ENCODE peak calls at places on chromosomes 5 and 9, in nine cellular contexts. V, Y, K, R, T, H, O, U and F are unnamed samples.
A peak's percentile ranks its signal among the peaks of the same experiment; 100 is the strongest.

GRCh38 chr5:149773245-149774095 is 43.4 kb downstream of the PPARGC1B start:
- DNase-seq in K (no peak), H (no peak), R (no peak), Y (peak; percentile 44), T (no peak), V (no peak), O (no peak), U (no peak), F (peak; percentile 51)

GRCh38 chr5:63923914-63924313 is 38.3 kb downstream of the HTR1A start:
- DNase-seq in Y (peak; percentile 80), V (no peak), K (no peak), O (no peak), R (no peak), T (no peak), H (no peak), U (no peak), F (no peak)

GRCh38 chr9:70257991-70258691 is 637 bp upstream of the SMC5 start:
- DNase-seq in O (no peak), K (peak; percentile 64), T (peak; percentile 30), R (peak; percentile 26), U (no peak), H (peak; percentile 36), V (peak; percentile 45), Y (peak; percentile 85), F (no peak)

GRCh38 chr5:66989286-66989685 is 207.3 kb downstream of the CD180 start:
- DNase-seq in T (no peak), V (no peak), K (no peak), R (peak; percentile 45), Y (no peak), O (no peak), H (no peak), U (no peak), F (no peak)

GRCh38 chr5:66982514-66982913 is 214.1 kb downstream of the CD180 start:
- DNase-seq in V (no peak), T (no peak), H (no peak), Y (no peak), K (no peak), U (no peak), R (no peak), O (no peak), F (no peak)

GRCh38 chr5:95734156-95734555 is 3.0 kb downstream of the RHOBTB3 start:
- DNase-seq in K (no peak), T (no peak), O (no peak), V (no peak), H (no peak), Y (no peak), R (no peak), U (no peak), F (no peak)

GRCh38 chr5:76145945-76146344 is 62.8 kb downstream of the SV2C start:
- DNase-seq in O (peak; percentile 15), Y (no peak), U (no peak), R (peak; percentile 16), T (no peak), H (no peak), V (no peak), K (no peak), F (no peak)

GRCh38 chr9:123225374-123225813 is 43.0 kb downstream of the STRBP start:
- DNase-seq in Y (peak; percentile 33), U (no peak), K (no peak), H (no peak), V (no peak), R (peak; percentile 29), T (peak; percentile 20), O (no peak), F (peak; percentile 23)

GRCh38 chr9:38075272-38075671 is 6.2 kb upstream of the SHB start:
- DNase-seq in H (no peak), T (no peak), O (no peak), R (no peak), U (peak; percentile 56), V (no peak), Y (no peak), K (no peak), F (peak; percentile 87)

GRCh38 chr5:37323607-37324006 is 47.3 kb downstream of the NUP155 start:
- DNase-seq in H (no peak), Y (no peak), K (no peak), U (no peak), T (no peak), R (no peak), V (no peak), O (no peak), F (no peak)

GRCh38 chr5:14439087-14439841 is 142.3 kb upstream of the OTULINL start:
- DNase-seq in U (no peak), V (no peak), K (no peak), O (no peak), H (no peak), R (no peak), Y (no peak), T (no peak), F (no peak)

GRCh38 chr5:124905756-124906155 is 159.3 kb upstream of the ZNF608 start:
- DNase-seq in V (no peak), T (no peak), K (no peak), R (no peak), O (no peak), U (no peak), Y (no peak), H (no peak), F (no peak)

GRCh38 chr5:128764910-128765309 is 200.4 kb upstream of the SLC27A6 start:
- DNase-seq in V (no peak), U (no peak), H (no peak), O (no peak), Y (no peak), T (no peak), R (no peak), K (no peak), F (no peak)

GRCh38 chr5:94544031-94544650 is 74.3 kb downstream of the KIAA0825 start:
- DNase-seq in U (no peak), V (no peak), T (no peak), K (no peak), O (no peak), H (no peak), Y (no peak), R (no peak), F (no peak)

GRCh38 chr9:37382161-37382981 is 40.1 kb upstream of the GRHPR start:
- DNase-seq in Y (no peak), R (no peak), T (no peak), O (no peak), V (no peak), U (no peak), H (no peak), K (no peak), F (no peak)

GRCh38 chr9:130542457-130543228 is 36.7 kb upstream of the FUBP3 start:
- DNase-seq in R (no peak), O (peak; percentile 65), K (no peak), Y (no peak), T (no peak), H (no peak), V (no peak), U (no peak), F (no peak)

GRCh38 chr5:132607133-132607532 is 50.4 kb downstream of the RAD50 start:
- DNase-seq in R (no peak), K (no peak), O (no peak), U (no peak), H (no peak), T (no peak), V (no peak), Y (no peak), F (no peak)

GRCh38 chr5:132608107-132608506 is 49.9 kb upstream of the IL13 start:
- DNase-seq in T (peak; percentile 39), V (no peak), O (no peak), Y (no peak), R (no peak), H (no peak), K (no peak), U (no peak), F (no peak)

GRCh38 chr5:132611965-132612364 is 46.0 kb upstream of the IL13 start:
- DNase-seq in U (no peak), T (no peak), O (no peak), H (no peak), K (no peak), Y (no peak), R (no peak), V (no peak), F (no peak)
- TF ChIP-seq EP300 in U (no peak), T (no peak), O (no peak), H (no peak), K (no peak), Y (no peak), R (no peak), V (no peak), F (no peak)

GRCh38 chr5:151198861-151199260 is 25.0 kb downstream of the CCDC69 start:
- DNase-seq in U (peak; percentile 21), Y (no peak), T (no peak), R (no peak), O (no peak), K (no peak), V (no peak), H (no peak), F (no peak)
- H3K36me3 ChIP-seq in U (peaks cover 2% of the 10 kb centered on the region), Y (no peaks in the 10 kb centered on the region), T (no peaks in the 10 kb centered on the region), R (peaks cover 2% of the 10 kb centered on the region), O (no peaks in the 10 kb centered on the region), K (peaks cover 36% of the 10 kb centered on the region), V (no peaks in the 10 kb centered on the region), H (no peaks in the 10 kb centered on the region), F (peaks cover 39% of the 10 kb centered on the region)

GRCh38 chr5:181207214-181207959 is 2.4 kb upstream of the TRIM7 start:
- DNase-seq in O (peak; percentile 36), V (peak; percentile 87), U (no peak), K (peak; percentile 90), R (peak; percentile 82), Y (peak; percentile 80), H (peak; percentile 82), T (peak; percentile 63), F (peak; percentile 77)
- TF ChIP-seq EP300 in O (peak; percentile 76), V (peak; percentile 43), U (no peak), K (no peak), R (no peak), Y (no peak), H (no peak), T (no peak), F (no peak)

GRCh38 chr5:169696621-169697517 is 59.8 kb downstream of the DOCK2 start:
- DNase-seq in H (no peak), V (no peak), K (no peak), R (no peak), Y (no peak), T (no peak), U (no peak), O (no peak), F (no peak)

GRCh38 chr5:169695025-169695625 is 58.0 kb downstream of the DOCK2 start:
- DNase-seq in T (no peak), K (no peak), V (no peak), R (no peak), H (no peak), O (no peak), U (no peak), Y (no peak), F (no peak)

GRCh38 chr5:169691473-169691872 is 54.4 kb downstream of the DOCK2 start:
- DNase-seq in O (no peak), K (no peak), T (no peak), H (no peak), Y (no peak), R (no peak), V (no peak), U (no peak), F (no peak)

GRCh38 chr5:169695919-169696490 is 58.9 kb downstream of the DOCK2 start:
- DNase-seq in V (no peak), O (no peak), T (peak; percentile 28), R (no peak), H (no peak), Y (no peak), K (no peak), U (no peak), F (no peak)

DNA sequence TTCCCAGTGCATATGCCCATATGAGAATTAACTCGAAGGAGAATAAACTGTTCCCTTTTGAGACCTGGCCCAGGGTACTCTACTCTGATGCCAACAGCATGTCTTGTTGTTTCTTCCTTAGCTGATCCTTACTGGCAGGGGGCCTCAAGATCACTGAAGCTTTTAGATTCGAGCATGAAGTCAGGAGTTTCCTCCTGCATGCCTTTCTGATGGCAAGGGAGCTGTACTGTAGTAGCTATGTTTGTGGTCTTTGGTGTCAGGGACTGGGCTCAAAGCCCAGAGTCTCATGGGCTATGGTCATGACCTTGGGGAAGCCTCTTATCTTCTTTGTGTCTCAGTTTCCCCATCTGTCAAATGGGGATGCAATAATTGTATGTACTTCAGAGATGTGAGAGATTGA is 57.1 kb downstream of the DOCK2 start:
- DNase-seq in K (no peak), R (no peak), V (no peak), Y (no peak), U (no peak), H (no peak), O (no peak), T (no peak), F (no peak)
- H3K36me3 ChIP-seq in K (no peaks in the 10 kb centered on the region), R (no peaks in the 10 kb centered on the region), V (no peaks in the 10 kb centered on the region), Y (no peaks in the 10 kb centered on the region), U (no peaks in the 10 kb centered on the region), H (no peaks in the 10 kb centered on the region), O (no peaks in the 10 kb centered on the region), T (no peaks in the 10 kb centered on the region), F (no peaks in the 10 kb centered on the region)